ENCODE peak calls at places on chromosomes 3 and 15, in eight cellular contexts. G, Q, W, J, A, P, Y and L are unnamed samples.
A peak's percentile ranks its signal among the peaks of the same experiment; 100 is the strongest.

GRCh38 chr3:185362850-185363661 is at the start of gene MAP3K13:
- DNase-seq in P (peak; percentile 71), Y (peak; percentile 94), G (peak; percentile 80), A (peak; percentile 78), W (peak; percentile 87), Q (peak; percentile 87), J (peak; percentile 71), L (peak; percentile 95)

GRCh38 chr15:94174399-94174802 is 57.0 kb upstream of the MCTP2 start:
- DNase-seq in P (no peak), W (no peak), Q (no peak), A (no peak), G (no peak), J (no peak), Y (no peak), L (no peak)

GRCh38 chr3:185714085-185714484 is 110.8 kb downstream of the IGF2BP2 start:
- DNase-seq in Y (no peak), W (no peak), P (no peak), J (no peak), A (no peak), G (no peak), Q (no peak), L (no peak)

GRCh38 chr3:149307435-149307783 is 26.0 kb downstream of the TM4SF18 start:
- DNase-seq in Y (no peak), P (no peak), G (no peak), A (no peak), W (no peak), Q (no peak), J (no peak), L (no peak)

GRCh38 chr15:89494941-89495637 is 1.3 kb downstream of the RHCG start:
- DNase-seq in A (no peak), P (no peak), Y (no peak), Q (no peak), W (peak; percentile 13), G (peak; percentile 43), J (no peak), L (no peak)

GRCh38 chr3:126351086-126351770 is 6.0 kb downstream of the KLF15 start:
- DNase-seq in P (peak; percentile 14), G (peak; percentile 27), W (peak; percentile 50), Q (peak; percentile 8), Y (no peak), A (peak; percentile 46), J (no peak), L (no peak)

GRCh38 chr15:83436513-83437158 is 10.5 kb upstream of the SH3GL3 start:
- DNase-seq in W (no peak), J (no peak), P (no peak), A (no peak), Y (peak; percentile 76), G (no peak), Q (no peak), L (no peak)

GRCh38 chr3:108041253-108041652 is 49.6 kb downstream of the CD47 start:
- DNase-seq in G (no peak), P (no peak), Q (no peak), W (no peak), Y (no peak), J (no peak), A (no peak), L (no peak)

GRCh38 chr3:16059081-16059537 is 115.4 kb upstream of the GALNT15 start:
- DNase-seq in G (no peak), A (no peak), W (no peak), Y (peak; percentile 33), J (no peak), Q (no peak), P (peak; percentile 29), L (no peak)

GRCh38 chr15:56249080-56249479 is 5.4 kb upstream of the RFX7 start:
- DNase-seq in J (no peak), P (no peak), W (no peak), G (no peak), A (no peak), Y (peak; percentile 75), Q (no peak), L (peak; percentile 21)

GRCh38 chr3:63972196-63972595 is 51.1 kb downstream of the PSMD6 start:
- DNase-seq in A (no peak), W (no peak), Y (peak; percentile 70), J (no peak), P (no peak), Q (no peak), G (no peak), L (peak; percentile 57)

GRCh38 chr3:196883361-196883760 is 15.6 kb downstream of the SENP5 start:
- DNase-seq in G (no peak), P (no peak), J (no peak), Q (no peak), W (no peak), A (no peak), Y (no peak), L (no peak)

GRCh38 chr3:134404366-134404885 is 30.2 kb upstream of the AMOTL2 start:
- DNase-seq in Q (no peak), Y (no peak), G (no peak), J (no peak), A (no peak), W (no peak), P (no peak), L (no peak)

GRCh38 chr15:78093242-78094020 is 1.1 kb downstream of the SH2D7 start:
- DNase-seq in G (no peak), J (no peak), P (no peak), W (no peak), Q (no peak), Y (peak; percentile 90), A (no peak), L (peak; percentile 77)

GRCh38 chr3:45465192-45465591 is 76.8 kb downstream of the LARS2 start:
- DNase-seq in J (no peak), A (no peak), P (no peak), G (no peak), Y (no peak), W (no peak), Q (no peak), L (no peak)

GRCh38 chr3:110164632-110165240 is 827.4 kb upstream of the DPPA4 start:
- DNase-seq in J (no peak), P (no peak), A (no peak), W (no peak), G (no peak), Y (no peak), Q (no peak), L (no peak)

GRCh38 chr15:68277131-68277604 is 377 bp upstream of the FEM1B start:
- DNase-seq in Y (peak; percentile 79), P (no peak), G (peak; percentile 62), A (no peak), J (no peak), Q (no peak), W (no peak), L (no peak)

GRCh38 chr15:20386198-20386597 is 155.4 kb downstream of the GOLGA6L6 start:
- DNase-seq in G (no peak), J (no peak), Y (no peak), W (no peak), A (no peak), P (no peak), Q (no peak), L (no peak)

DNA sequence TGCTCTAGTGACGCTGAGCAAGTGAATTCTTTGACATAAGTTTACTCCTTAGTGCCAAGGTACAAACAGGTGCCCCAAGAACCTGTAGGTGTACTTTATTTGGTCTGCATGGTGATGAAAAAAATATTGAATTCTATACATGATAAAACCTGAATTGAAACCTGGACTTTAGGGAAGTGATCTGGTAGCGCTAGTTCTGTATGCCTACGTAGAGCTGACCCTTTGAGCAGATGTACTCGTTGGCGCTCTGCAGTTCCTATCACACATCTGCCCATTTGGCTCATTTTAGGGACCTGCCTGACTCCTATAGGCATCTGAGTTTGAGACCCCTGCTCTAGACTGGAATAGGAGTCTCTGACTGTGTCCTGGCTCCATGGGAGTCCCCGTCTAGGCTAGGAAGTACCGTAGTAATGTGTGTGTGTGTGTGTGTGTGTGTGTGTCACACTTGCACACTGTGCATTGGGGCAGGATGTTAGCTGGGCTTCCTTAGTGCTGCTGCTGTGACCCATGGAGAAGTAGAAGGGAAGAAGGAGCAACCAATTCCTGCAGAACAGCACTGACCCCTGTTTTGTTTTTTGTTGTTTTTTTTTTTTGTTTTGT is 21.2 kb downstream of the STARD5 start:
- DNase-seq in G (no peak), Y (no peak), W (no peak), Q (no peak), P (no peak), J (no peak), A (no peak), L (no peak)
- H3K4me3 ChIP-seq in G (no peak overlapping the region), Y (no peak overlapping the region), W (no peak overlapping the region), Q (no peak overlapping the region), P (no peak overlapping the region), J (no peak overlapping the region), A (peak overlapping the region; percentile 9), L (no peak overlapping the region)

GRCh38 chr3:87788516-87788915 is 270.3 kb downstream of the CGGBP1 start:
- DNase-seq in Y (no peak), G (no peak), P (no peak), A (no peak), J (no peak), W (no peak), Q (no peak), L (no peak)

GRCh38 chr3:87791248-87792027 is 267.4 kb downstream of the CGGBP1 start:
- DNase-seq in G (no peak), J (no peak), A (no peak), Q (no peak), W (no peak), Y (no peak), P (no peak), L (no peak)

GRCh38 chr3:87793322-87793877 is 265.4 kb downstream of the CGGBP1 start:
- DNase-seq in W (no peak), J (no peak), G (no peak), P (no peak), A (no peak), Y (no peak), Q (no peak), L (no peak)

GRCh38 chr3:87792532-87793321 is 266.1 kb downstream of the CGGBP1 start:
- DNase-seq in W (peak; percentile 69), J (no peak), A (peak; percentile 63), G (no peak), Y (no peak), Q (peak; percentile 13), P (no peak), L (no peak)

GRCh38 chr3:87792193-87792531 is 266.6 kb downstream of the CGGBP1 start:
- DNase-seq in A (no peak), Q (no peak), W (no peak), G (no peak), P (no peak), Y (no peak), J (no peak), L (no peak)
- H3K4me3 ChIP-seq in A (peak overlapping the region; percentile 42), Q (no peak overlapping the region), W (no peak overlapping the region), G (peak overlapping the region; percentile 65), P (peak overlapping the region; percentile 61), Y (no peak overlapping the region), J (peak overlapping the region; percentile 66), L (peak overlapping the region; percentile 55)

GRCh38 chr3:128749035-128749434 is 23.1 kb downstream of the RAB7A start:
- DNase-seq in J (no peak), Y (no peak), G (no peak), Q (no peak), W (no peak), P (no peak), A (no peak), L (no peak)
- H3K4me3 ChIP-seq in J (no peak overlapping the region), Y (no peak overlapping the region), G (no peak overlapping the region), Q (no peak overlapping the region), W (no peak overlapping the region), P (peak overlapping the region; percentile 14), A (no peak overlapping the region), L (no peak overlapping the region)

DNA sequence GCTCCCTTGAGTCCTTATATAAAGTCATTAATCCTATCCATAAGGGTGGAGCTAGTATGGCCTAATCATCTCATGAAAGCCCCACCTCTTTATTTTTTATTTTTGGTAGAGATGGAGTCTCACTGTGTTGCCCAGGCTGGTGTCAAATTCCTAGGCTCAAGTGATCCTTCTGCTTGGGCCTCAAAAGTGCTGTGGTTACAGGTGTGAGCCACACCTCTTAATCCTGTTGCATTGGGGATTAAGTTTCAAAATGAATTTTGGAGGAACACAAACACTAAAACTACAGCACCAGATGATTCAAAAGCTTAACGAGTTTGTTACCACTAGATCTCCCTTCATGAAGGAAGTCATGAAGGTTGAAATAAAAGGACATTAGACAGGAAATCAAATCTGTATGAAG is 27.7 kb downstream of the RAB7A start:
- DNase-seq in W (no peak), J (no peak), P (no peak), A (no peak), G (no peak), Q (no peak), Y (no peak), L (no peak)
- H3K4me3 ChIP-seq in W (no peak overlapping the region), J (no peak overlapping the region), P (no peak overlapping the region), A (no peak overlapping the region), G (no peak overlapping the region), Q (no peak overlapping the region), Y (no peak overlapping the region), L (no peak overlapping the region)